ENCODE peak calls at places on chromosome 18, in seven cellular contexts. T is GM12865, E is AG10803, U is AG04450, P is HepG2, K is RWPE1, G is breast epithelium. C is an unnamed sample.

GRCh38 chr18:39647627-39648502 is 2082.3 kb upstream of the CELF4 start:
- DNase-seq in T (no peak), E (peak; percentile 77), U (peak; percentile 74), P (no peak), K (peak; percentile 13), G (no peak), C (peak; percentile 35)

GRCh38 chr18:71939483-71939882 is 604.7 kb downstream of the CBLN2 start:
- DNase-seq in T (no peak), E (no peak), U (no peak), P (no peak), K (no peak), G (no peak), C (no peak)

GRCh38 chr18:71471963-71472725 is 1072.0 kb downstream of the CBLN2 start:
- DNase-seq in T (no peak), E (no peak), U (no peak), P (peak; percentile 23), K (no peak), G (no peak), C (no peak)

GRCh38 chr18:13530215-13530878 is 196.0 kb downstream of the FAM210A start:
- DNase-seq in T (no peak), E (no peak), U (no peak), P (no peak), K (no peak), G (no peak), C (no peak)

GRCh38 chr18:46630160-46630559 is 26.9 kb downstream of the LOXHD1 start:
- DNase-seq in T (peak; percentile 49), E (peak; percentile 17), U (no peak), P (no peak), K (no peak), G (no peak), C (peak; percentile 38)

GRCh38 chr18:73749304-73749703 is 398.3 kb downstream of the FBXO15 start:
- DNase-seq in T (no peak), E (no peak), U (no peak), P (no peak), K (peak; percentile 8), G (no peak), C (no peak)

GRCh38 chr18:45248240-45248903 is 366.9 kb upstream of the SLC14A2 start:
- DNase-seq in T (no peak), E (peak; percentile 98), U (peak; percentile 43), P (no peak), K (no peak), G (no peak), C (no peak)

GRCh38 chr18:70085641-70086040 is 119.8 kb downstream of the RTTN start:
- DNase-seq in T (no peak), E (no peak), U (no peak), P (no peak), K (no peak), G (no peak), C (no peak)

GRCh38 chr18:46596119-46596518 is 60.9 kb downstream of the LOXHD1 start:
- DNase-seq in T (peak; percentile 12), E (no peak), U (no peak), P (no peak), K (no peak), G (no peak), C (peak; percentile 7)

GRCh38 chr18:9135912-9136314 is 668 bp upstream of the ANKRD12 start:
- DNase-seq in T (peak; percentile 56), E (no peak), U (no peak), P (peak; percentile 28), K (peak; percentile 37), G (no peak), C (peak; percentile 9)

GRCh38 chr18:58054041-58054733 is 10.2 kb downstream of the NEDD4L start:
- DNase-seq in T (no peak), E (peak; percentile 38), U (no peak), P (peak; percentile 76), K (peak; percentile 8), G (no peak), C (no peak)
- TF ChIP-seq CTCF in T (no peak), E (no peak), U (no peak), P (no peak), K (no peak), G (no peak), C (no peak)

GRCh38 chr18:49096021-49096420 is 145.3 kb upstream of the SMAD7 start:
- DNase-seq in T (no peak), E (no peak), U (no peak), P (no peak), K (no peak), G (no peak), C (no peak)
- TF ChIP-seq CTCF in T (no peak), E (no peak), U (no peak), P (no peak), K (no peak), G (no peak), C (no peak)

GRCh38 chr18:51668632-51669031 is 471.2 kb upstream of the MEX3C start:
- DNase-seq in T (peak; percentile 29), E (no peak), U (no peak), P (no peak), K (no peak), G (no peak), C (no peak)
- TF ChIP-seq CTCF in T (no peak), E (no peak), U (no peak), P (no peak), K (no peak), G (no peak), C (no peak)

GRCh38 chr18:1078301-1078700 is 173.6 kb downstream of the ADCYAP1 start:
- DNase-seq in T (no peak), E (no peak), U (no peak), P (no peak), K (no peak), G (no peak), C (no peak)
- TF ChIP-seq CTCF in T (no peak), E (no peak), U (no peak), P (no peak), K (no peak), G (no peak), C (no peak)

GRCh38 chr18:6732952-6733351 is 3.4 kb downstream of the ARHGAP28 start:
- DNase-seq in T (no peak), E (no peak), U (no peak), P (no peak), K (no peak), G (no peak), C (no peak)
- TF ChIP-seq CTCF in T (no peak), E (no peak), U (no peak), P (no peak), K (no peak), G (no peak), C (no peak)

GRCh38 chr18:57125627-57126026 is 21.3 kb upstream of the BOD1L2 start:
- DNase-seq in T (no peak), E (no peak), U (no peak), P (no peak), K (no peak), G (no peak), C (no peak)

GRCh38 chr18:57116598-57117132 is 30.2 kb upstream of the BOD1L2 start:
- DNase-seq in T (no peak), E (no peak), U (no peak), P (no peak), K (no peak), G (no peak), C (no peak)

GRCh38 chr18:57122906-57123510 is 23.9 kb upstream of the BOD1L2 start:
- DNase-seq in T (no peak), E (no peak), U (no peak), P (no peak), K (no peak), G (no peak), C (no peak)

DNA sequence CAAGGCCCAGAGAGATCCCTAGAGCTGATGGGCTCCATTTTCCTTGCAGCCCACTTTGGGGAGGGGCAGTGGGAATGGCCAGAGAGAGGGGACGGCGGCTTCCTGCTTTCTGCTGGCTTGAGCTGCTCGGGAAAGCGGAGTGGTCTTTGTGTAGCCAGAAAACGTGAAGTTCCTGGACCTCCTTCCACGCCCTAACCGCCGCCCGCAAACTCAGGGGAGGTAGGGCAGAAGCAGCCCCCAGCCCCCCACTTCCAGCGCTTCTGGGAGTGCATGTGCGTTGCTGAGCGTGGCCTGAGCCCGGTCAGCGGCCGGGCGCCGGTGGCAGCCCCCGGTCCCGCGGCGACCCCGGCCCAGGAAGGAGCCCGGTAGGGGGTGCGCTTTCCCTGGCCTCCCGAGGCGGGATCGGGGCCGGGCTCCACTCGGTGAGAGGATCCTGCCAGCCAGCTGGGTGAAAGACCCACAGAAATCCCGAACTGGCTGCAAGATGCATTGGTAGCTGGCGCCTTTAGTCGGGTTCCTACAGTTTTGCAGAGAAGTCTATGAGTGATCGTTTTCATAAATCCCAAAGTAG is 25.3 kb upstream of the BOD1L2 start:
- DNase-seq in T (no peak), E (no peak), U (no peak), P (no peak), K (no peak), G (no peak), C (no peak)
- TF ChIP-seq CTCF in T (no peak), E (no peak), U (no peak), P (no peak), K (no peak), G (no peak), C (no peak)